ENCODE peak calls at places on chromosomes 5 and 9, in eight cellular contexts. C, S, E, Y, D, X, M and T are unnamed samples.

GRCh38 chr5:34535433-34535832 is 120.7 kb upstream of the RAI14 start:
- DNase-seq in C (no peak), S (no peak), E (no peak), Y (no peak), D (no peak), X (peak), M (no peak), T (no peak)

GRCh38 chr5:177100714-177101121 is 14.0 kb downstream of the FGFR4 start:
- DNase-seq in C (no peak), S (no peak), E (no peak), Y (no peak), D (no peak), X (no peak), M (no peak), T (no peak)

GRCh38 chr5:156326718-156327259 is at the start of gene SGCD:
- DNase-seq in C (no peak), S (peak), E (no peak), Y (peak), D (peak), X (peak), M (no peak), T (no peak)

GRCh38 chr5:167777746-167778145 is 513.7 kb upstream of the WWC1 start:
- DNase-seq in C (no peak), S (no peak), E (no peak), Y (peak), D (no peak), X (peak), M (no peak), T (no peak)

GRCh38 chr9:126411225-126411947 is 84.8 kb downstream of the MVB12B start:
- DNase-seq in C (no peak), S (no peak), E (no peak), Y (peak), D (peak), X (no peak), M (no peak), T (peak)

GRCh38 chr9:134811673-134812668 is 68.6 kb upstream of the FCN2 start:
- DNase-seq in C (no peak), S (no peak), E (peak), Y (peak), D (no peak), X (peak), M (no peak), T (no peak)

GRCh38 chr5:172118891-172119290 is 69.1 kb downstream of the STK10 start:
- DNase-seq in C (no peak), S (no peak), E (no peak), Y (no peak), D (no peak), X (no peak), M (no peak), T (no peak)

GRCh38 chr5:2020730-2021129 is 138.0 kb upstream of the IRX4 start:
- DNase-seq in C (no peak), S (no peak), E (no peak), Y (no peak), D (no peak), X (no peak), M (no peak), T (no peak)

GRCh38 chr9:21579209-21579608 is 97.1 kb upstream of the IFNE start:
- DNase-seq in C (no peak), S (peak), E (no peak), Y (no peak), D (no peak), X (no peak), M (no peak), T (peak)

GRCh38 chr5:145160679-145161078 is 674.5 kb downstream of the PRELID2 start:
- DNase-seq in C (no peak), S (no peak), E (no peak), Y (no peak), D (no peak), X (no peak), M (peak), T (no peak)

GRCh38 chr9:38621434-38622082 is 1.2 kb upstream of the ANKRD18A start:
- DNase-seq in C (no peak), S (peak), E (no peak), Y (no peak), D (peak), X (no peak), M (peak), T (no peak)

GRCh38 chr5:173231996-173232498 is 3.0 kb downstream of the NKX2-5 start:
- DNase-seq in C (no peak), S (no peak), E (no peak), Y (no peak), D (no peak), X (no peak), M (no peak), T (no peak)

GRCh38 chr5:1507016-1507375 is 16.8 kb downstream of the LPCAT1 start:
- DNase-seq in C (no peak), S (no peak), E (no peak), Y (no peak), D (no peak), X (no peak), M (no peak), T (no peak)

GRCh38 chr9:101485873-101486692 is 47.6 kb upstream of the RNF20 start:
- DNase-seq in C (no peak), S (peak), E (peak), Y (no peak), D (peak), X (peak), M (peak), T (peak)

GRCh38 chr5:160134332-160134731 is 15.1 kb upstream of the PWWP2A start:
- DNase-seq in C (no peak), S (no peak), E (no peak), Y (no peak), D (no peak), X (no peak), M (no peak), T (no peak)

GRCh38 chr5:14108170-14108996 is 34.8 kb upstream of the TRIO start:
- DNase-seq in C (peak), S (peak), E (peak), Y (peak), D (peak), X (peak), M (peak), T (peak)

GRCh38 chr9:135135171-135135926 is 47.9 kb downstream of the OLFM1 start:
- DNase-seq in C (no peak), S (no peak), E (no peak), Y (no peak), D (no peak), X (no peak), M (no peak), T (no peak)

GRCh38 chr9:125851971-125852370 is 104.8 kb downstream of the PBX3 start:
- DNase-seq in C (no peak), S (no peak), E (no peak), Y (no peak), D (no peak), X (no peak), M (no peak), T (no peak)

GRCh38 chr5:139014726-139015125 is 139.6 kb upstream of the LRRTM2 start:
- DNase-seq in C (no peak), S (peak), E (no peak), Y (peak), D (no peak), X (peak), M (no peak), T (no peak)

GRCh38 chr5:35199886-35200285 is 30.4 kb downstream of the PRLR start:
- DNase-seq in C (no peak), S (no peak), E (no peak), Y (no peak), D (no peak), X (no peak), M (no peak), T (no peak)

GRCh38 chr5:155057626-155058025 is 44.1 kb downstream of the KIF4B start:
- DNase-seq in C (no peak), S (no peak), E (no peak), Y (no peak), D (no peak), X (no peak), M (no peak), T (no peak)

GRCh38 chr9:86122309-86122708 is 23.0 kb upstream of the GOLM1 start:
- DNase-seq in C (no peak), S (peak), E (no peak), Y (no peak), D (no peak), X (no peak), M (no peak), T (no peak)

GRCh38 chr5:85204289-85204688 is 819.6 kb upstream of the EDIL3 start:
- DNase-seq in C (no peak), S (no peak), E (no peak), Y (no peak), D (no peak), X (no peak), M (no peak), T (no peak)

GRCh38 chr5:116583085-116583766 is 8.6 kb upstream of the SEMA6A start:
- DNase-seq in C (no peak), S (no peak), E (no peak), Y (no peak), D (no peak), X (peak), M (no peak), T (no peak)

GRCh38 chr9:91681461-91682305 is 258.1 kb upstream of the NFIL3 start:
- DNase-seq in C (peak), S (peak), E (peak), Y (no peak), D (peak), X (peak), M (no peak), T (peak)

GRCh38 chr9:90285946-90286345 is 356.7 kb downstream of the DIRAS2 start:
- DNase-seq in C (no peak), S (no peak), E (no peak), Y (no peak), D (no peak), X (no peak), M (no peak), T (no peak)

GRCh38 chr9:133116346-133117231 is 4.5 kb downstream of the RALGDS start:
- DNase-seq in C (no peak), S (no peak), E (no peak), Y (no peak), D (no peak), X (no peak), M (no peak), T (no peak)

GRCh38 chr9:22050924-22051323 is 41.8 kb upstream of the CDKN2B start:
- DNase-seq in C (peak), S (no peak), E (no peak), Y (no peak), D (no peak), X (no peak), M (no peak), T (peak)

GRCh38 chr9:130989891-130990290 is 19.1 kb upstream of the LAMC3 start:
- DNase-seq in C (no peak), S (no peak), E (no peak), Y (no peak), D (no peak), X (no peak), M (no peak), T (no peak)

GRCh38 chr9:95822583-95823431 is 52.7 kb upstream of the ERCC6L2 start:
- DNase-seq in C (no peak), S (peak), E (peak), Y (peak), D (no peak), X (peak), M (no peak), T (peak)